ENCODE peak calls at places on chromosomes 13 and 19, in five cellular contexts. P is tibial artery; F is Peyer's patch; D is naive thymus-derived CD4-positive, alpha-beta T cell; X is lower lobe of right lung. Q is an unnamed sample.

GRCh38 chr19:50835785-50836542 is 2.6 kb upstream of the KLK15 start:
- DNase-seq in P (no peak), F (peak; percentile 89), D (peak; percentile 38), X (peak; percentile 79), Q (peak; percentile 19)

GRCh38 chr13:112990783-112991182 is 21.8 kb downstream of the MCF2L start:
- DNase-seq in P (no peak), F (peak; percentile 81), D (no peak), X (no peak), Q (no peak)

GRCh38 chr19:16904599-16904998 is 15.8 kb downstream of the F2RL3 start:
- DNase-seq in P (no peak), F (no peak), D (no peak), X (no peak), Q (no peak)

GRCh38 chr19:49587227-49587626 is 3.8 kb upstream of the PRR12 start:
- DNase-seq in P (no peak), F (no peak), D (no peak), X (no peak), Q (no peak)

GRCh38 chr13:106919638-106920037 is 351.7 kb upstream of the ARGLU1 start:
- DNase-seq in P (no peak), F (no peak), D (no peak), X (peak; percentile 51), Q (peak; percentile 19)

GRCh38 chr13:76035711-76036110 is 399.6 kb downstream of the LMO7 start:
- DNase-seq in P (no peak), F (no peak), D (no peak), X (no peak), Q (no peak)

GRCh38 chr13:52599853-52600603 is 42.2 kb upstream of the HNRNPA1L2 start:
- DNase-seq in P (no peak), F (no peak), D (no peak), X (no peak), Q (peak; percentile 18)

GRCh38 chr19:30407310-30407709 is 35.1 kb downstream of the ZNF536 start:
- DNase-seq in P (no peak), F (no peak), D (no peak), X (no peak), Q (no peak)

GRCh38 chr13:52652980-52653303 is 306 bp downstream of the SUGT1 start:
- DNase-seq in P (no peak), F (no peak), D (no peak), X (no peak), Q (no peak)

GRCh38 chr13:41848435-41849255 is 112.3 kb downstream of the VWA8 start:
- DNase-seq in P (no peak), F (no peak), D (no peak), X (no peak), Q (peak; percentile 65)

GRCh38 chr13:44703371-44703770 is 127.2 kb upstream of the TSC22D1 start:
- DNase-seq in P (no peak), F (no peak), D (no peak), X (no peak), Q (peak; percentile 65)

GRCh38 chr19:50332264-50333038 is 3.3 kb upstream of the KCNC3 start:
- DNase-seq in P (no peak), F (no peak), D (no peak), X (peak; percentile 55), Q (no peak)

GRCh38 chr13:88937381-88937780 is 1266.2 kb downstream of the SLITRK5 start:
- DNase-seq in P (no peak), F (no peak), D (no peak), X (no peak), Q (no peak)

GRCh38 chr13:32278456-32278855 is 36.7 kb downstream of the ZAR1L start:
- DNase-seq in P (no peak), F (no peak), D (no peak), X (no peak), Q (peak; percentile 82)

GRCh38 chr19:44741841-44742352 is 6.6 kb upstream of the BCL3 start:
- DNase-seq in P (peak; percentile 100), F (peak; percentile 96), D (no peak), X (peak; percentile 96), Q (peak; percentile 100)

GRCh38 chr13:19618925-19619324 is 14.5 kb upstream of the MPHOSPH8 start:
- DNase-seq in P (no peak), F (no peak), D (no peak), X (no peak), Q (no peak)

GRCh38 chr13:107962209-107962608 is 253.1 kb downstream of the LIG4 start:
- DNase-seq in P (no peak), F (no peak), D (no peak), X (no peak), Q (no peak)

GRCh38 chr19:11458236-11458900 is 22.5 kb downstream of the ELAVL3 start:
- DNase-seq in P (no peak), F (no peak), D (no peak), X (no peak), Q (no peak)

GRCh38 chr13:44715287-44716224 is 139.4 kb upstream of the TSC22D1 start:
- DNase-seq in P (no peak), F (no peak), D (no peak), X (no peak), Q (peak; percentile 15)

GRCh38 chr19:56301152-56301551 is 13.5 kb downstream of the ZSCAN5A start:
- DNase-seq in P (no peak), F (no peak), D (no peak), X (no peak), Q (no peak)

GRCh38 chr19:17475541-17476115 is 5.3 kb downstream of the SLC27A1 start:
- DNase-seq in P (peak; percentile 80), F (no peak), D (no peak), X (peak; percentile 64), Q (peak; percentile 61)

GRCh38 chr19:49676136-49676689 is 858 bp upstream of the PRMT1 start:
- DNase-seq in P (no peak), F (peak; percentile 93), D (no peak), X (peak; percentile 87), Q (peak; percentile 90)

GRCh38 chr13:44565881-44566280 is 10.2 kb downstream of the TSC22D1 start:
- DNase-seq in P (no peak), F (no peak), D (no peak), X (no peak), Q (peak; percentile 62)

GRCh38 chr13:111158136-111158805 is 43.2 kb downstream of the ARHGEF7 start:
- DNase-seq in P (no peak), F (no peak), D (no peak), X (no peak), Q (peak; percentile 16)

GRCh38 chr19:54430306-54431254 is 15.3 kb downstream of the TTYH1 start:
- DNase-seq in P (no peak), F (peak; percentile 58), D (peak; percentile 23), X (no peak), Q (no peak)

GRCh38 chr19:50016225-50016807 is 8.9 kb downstream of the VRK3 start:
- DNase-seq in P (no peak), F (no peak), D (no peak), X (no peak), Q (no peak)

GRCh38 chr13:30972888-30973377 is 40.5 kb downstream of the TEX26 start:
- DNase-seq in P (no peak), F (no peak), D (no peak), X (no peak), Q (peak; percentile 87)

GRCh38 chr19:39052243-39052746 is 19.9 kb upstream of the FBXO27 start:
- DNase-seq in P (no peak), F (peak; percentile 83), D (peak; percentile 50), X (peak; percentile 81), Q (no peak)

GRCh38 chr13:27170221-27170520 is 1.4 kb downstream of the USP12 start:
- DNase-seq in P (no peak), F (no peak), D (no peak), X (no peak), Q (peak; percentile 78)

GRCh38 chr19:47018923-47019322 is 714 bp upstream of the NPAS1 start:
- DNase-seq in P (no peak), F (no peak), D (no peak), X (no peak), Q (no peak)

GRCh38 chr19:38173324-38174041 is 50.5 kb downstream of the DPF1 start:
- DNase-seq in P (peak; percentile 82), F (peak; percentile 84), D (no peak), X (no peak), Q (peak; percentile 78)

GRCh38 chr13:98890186-98890585 is 87.7 kb downstream of the DOCK9 start:
- DNase-seq in P (no peak), F (no peak), D (no peak), X (no peak), Q (peak; percentile 96)

GRCh38 chr19:13621413-13621812 is 115.1 kb upstream of the CACNA1A start:
- DNase-seq in P (peak; percentile 55), F (no peak), D (no peak), X (no peak), Q (peak; percentile 93)

DNA sequence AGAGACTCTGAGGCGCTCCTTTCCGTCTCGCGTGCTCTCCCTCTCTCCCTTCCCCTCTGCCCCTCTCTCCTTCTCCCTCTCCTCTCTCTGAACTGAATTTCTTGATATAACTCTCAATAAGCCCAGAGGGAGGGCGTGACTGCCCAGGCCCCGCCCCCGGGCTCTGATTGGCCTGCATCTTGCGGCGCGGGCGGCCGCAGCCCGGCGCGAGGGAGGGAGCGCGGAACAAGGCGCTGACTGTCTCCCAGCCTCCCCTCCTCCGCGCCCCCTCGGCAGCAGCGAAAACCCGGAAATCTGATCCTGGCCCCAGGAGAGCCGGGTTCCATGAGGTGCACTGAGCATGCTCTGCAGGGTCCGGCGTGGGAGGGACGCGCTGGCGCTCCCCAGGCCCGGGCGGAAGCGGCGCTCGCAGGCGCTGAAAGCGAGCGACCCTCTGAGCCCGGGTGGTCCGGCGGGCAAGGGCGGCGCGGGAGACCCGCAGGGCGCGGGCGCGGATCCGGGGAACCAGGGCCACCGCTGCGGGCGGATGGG is at the start of gene PCDH9:
- DNase-seq in P (peak; percentile 97), F (peak; percentile 93), D (peak; percentile 86), X (peak; percentile 95), Q (peak; percentile 97)
- H3K4me3 ChIP-seq in P (peak within 1 kb of the TSS; percentile 85), F (peak within 1 kb of the TSS; percentile 58), D (peak within 1 kb of the TSS; percentile 50), X (peak within 1 kb of the TSS; percentile 82), Q (peak within 1 kb of the TSS; percentile 93)

DNA sequence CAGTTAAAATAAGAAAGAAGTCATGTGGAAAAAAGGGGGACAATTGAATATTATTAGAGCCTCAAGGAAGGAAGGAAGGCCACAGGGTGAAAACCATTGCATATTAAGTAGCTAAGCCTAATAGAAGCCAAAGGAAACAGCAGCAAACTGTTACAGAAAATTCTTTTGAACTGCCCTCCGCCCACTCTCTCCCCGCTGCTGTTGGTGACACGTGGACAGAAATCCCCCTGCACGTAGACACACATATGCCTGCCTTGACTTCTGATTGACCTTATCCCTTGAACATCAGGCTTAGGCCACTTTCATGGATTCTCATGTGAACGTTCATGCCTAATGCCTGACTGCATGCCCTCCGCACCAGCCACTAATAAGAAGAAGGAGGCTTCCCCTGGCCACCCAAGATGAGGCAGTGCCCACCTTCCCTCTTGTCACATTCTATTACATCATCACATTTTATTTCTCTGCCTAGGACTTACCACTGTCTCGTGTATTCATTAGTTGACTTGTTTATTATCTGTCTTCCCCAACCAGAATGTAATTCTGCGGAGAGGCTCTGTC is 229.2 kb downstream of the KCNRG start:
- DNase-seq in P (no peak), F (no peak), D (no peak), X (no peak), Q (peak; percentile 16)
- H3K27ac ChIP-seq in P (no peak overlapping the region), F (peak overlapping the region; percentile 1), D (no peak overlapping the region), X (no peak overlapping the region), Q (peak overlapping the region; percentile 35)

DNA sequence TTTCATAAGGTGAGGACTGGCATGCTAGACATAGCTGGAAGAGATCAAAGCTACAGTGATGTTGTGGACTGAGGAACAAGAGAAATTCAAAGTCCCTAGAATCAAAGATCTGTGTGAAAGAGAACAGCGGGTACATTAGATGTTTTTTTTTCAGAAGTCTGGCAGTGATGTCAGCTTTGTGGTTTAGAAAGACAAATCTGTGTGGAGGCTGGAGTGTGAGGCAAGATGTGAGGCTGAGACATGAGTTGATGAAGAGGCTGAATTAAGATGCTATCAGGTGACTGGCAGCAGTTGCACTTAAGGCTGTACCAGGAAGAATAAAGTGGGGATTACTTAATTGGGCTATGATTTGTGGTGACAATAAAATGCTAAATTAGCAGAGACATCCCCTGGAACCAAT is 46.5 kb downstream of the DNAJC3 start:
- DNase-seq in P (no peak), F (no peak), D (peak; percentile 4), X (no peak), Q (no peak)
- H3K4me3 ChIP-seq in P (no peak overlapping the region), F (no peak overlapping the region), D (no peak overlapping the region), X (no peak overlapping the region), Q (no peak overlapping the region)

GRCh38 chr13:97220151-97220900 is 1.8 kb upstream of the MBNL2 start:
- DNase-seq in P (no peak), F (no peak), D (no peak), X (no peak), Q (no peak)
- H3K27ac ChIP-seq in P (no peak overlapping the region), F (no peak overlapping the region), D (no peak overlapping the region), X (no peak overlapping the region), Q (no peak overlapping the region)